ENCODE peak calls at places on chromosomes 4 and X, in seven cellular contexts. T, P, V, U, X, M and I are unnamed samples.

GRCh38 chr4:7153711-7154110 is 38.6 kb upstream of the SORCS2 start:
- DNase-seq in T (no peak), V (no peak), X (no peak), U (no peak), M (no peak), P (peak; percentile 11), I (no peak)

GRCh38 chr4:5212255-5213032 is 161.2 kb downstream of the STK32B start:
- DNase-seq in X (no peak), P (no peak), U (no peak), V (no peak), T (no peak), M (no peak), I (no peak)

GRCh38 chrX:336227-336626 is 17.6 kb upstream of the GTPBP6 start:
- DNase-seq in M (no peak), X (no peak), T (no peak), U (no peak), V (no peak), P (no peak), I (no peak)

GRCh38 chr4:123232439-123232838 is 164.2 kb upstream of the SPRY1 start:
- DNase-seq in X (no peak), T (no peak), U (peak; percentile 6), P (no peak), V (no peak), M (no peak), I (no peak)

GRCh38 chr4:105343523-105343931 is 130.3 kb downstream of the PPA2 start:
- DNase-seq in V (no peak), M (peak; percentile 39), P (no peak), U (no peak), T (no peak), X (no peak), I (no peak)

GRCh38 chr4:8689741-8690140 is 97.2 kb downstream of the CPZ start:
- DNase-seq in U (no peak), V (no peak), T (no peak), X (no peak), M (no peak), P (peak; percentile 7), I (no peak)

GRCh38 chr4:183426507-183426906 is 17.9 kb upstream of the CDKN2AIP start:
- DNase-seq in X (peak; percentile 25), V (no peak), U (no peak), T (no peak), P (no peak), M (no peak), I (no peak)

GRCh38 chrX:84187501-84188319 is at the start of gene RPS6KA6:
- DNase-seq in V (no peak), P (peak; percentile 31), M (peak; percentile 64), X (peak; percentile 36), U (peak; percentile 10), T (peak; percentile 22), I (peak; percentile 22)

GRCh38 chr4:2102045-2102883 is 43.1 kb downstream of the NAT8L start:
- DNase-seq in P (no peak), T (no peak), M (no peak), U (no peak), X (no peak), V (no peak), I (no peak)

GRCh38 chrX:23383411-23383810 is 48.8 kb downstream of the PTCHD1 start:
- DNase-seq in P (no peak), V (no peak), T (no peak), M (no peak), X (no peak), U (no peak), I (no peak)

GRCh38 chr4:41432889-41433288 is 105.1 kb upstream of the LIMCH1 start:
- DNase-seq in V (peak; percentile 74), X (no peak), U (no peak), T (no peak), P (no peak), M (no peak), I (no peak)

GRCh38 chrX:111013778-111014455 is 82.1 kb upstream of the PAK3 start:
- DNase-seq in V (no peak), U (no peak), P (no peak), T (no peak), M (no peak), X (no peak), I (no peak)

GRCh38 chr4:40978548-40978947 is 228.8 kb downstream of the NSUN7 start:
- DNase-seq in V (no peak), M (no peak), P (no peak), T (no peak), X (no peak), U (no peak), I (no peak)

GRCh38 chr4:87093443-87094123 is 126.8 kb downstream of the KLHL8 start:
- DNase-seq in T (peak; percentile 62), P (no peak), M (peak; percentile 67), V (no peak), X (peak; percentile 47), U (peak; percentile 21), I (peak; percentile 25)

GRCh38 chrX:24014388-24015018 is 12.5 kb downstream of the KLHL15 start:
- DNase-seq in X (peak; percentile 57), U (no peak), M (no peak), P (no peak), V (no peak), T (no peak), I (no peak)

GRCh38 chrX:154596290-154596929 is 11.5 kb downstream of the CTAG1A start:
- DNase-seq in X (no peak), T (peak; percentile 20), M (no peak), P (no peak), V (peak; percentile 62), U (no peak), I (peak; percentile 29)

GRCh38 chrX:45697591-45697990 is 496.9 kb upstream of the DIPK2B start:
- DNase-seq in V (peak; percentile 45), X (no peak), P (no peak), T (no peak), M (no peak), U (peak; percentile 65), I (no peak)

GRCh38 chr4:98663226-98664006 is 5.0 kb upstream of the TSPAN5 start:
- DNase-seq in P (peak; percentile 32), T (no peak), V (no peak), X (peak; percentile 78), M (no peak), U (no peak), I (no peak)

GRCh38 chrX:136295380-136295779 is 5.4 kb upstream of the ADGRG4 start:
- DNase-seq in M (no peak), V (no peak), T (no peak), P (no peak), U (no peak), X (no peak), I (no peak)

GRCh38 chr4:53541577-53542206 is 49.6 kb downstream of the LNX1 start:
- DNase-seq in T (no peak), M (peak; percentile 47), V (peak; percentile 74), U (peak; percentile 37), X (no peak), P (no peak), I (no peak)

GRCh38 chr4:106681381-106681921 is 312.9 kb upstream of the GIMD1 start:
- DNase-seq in U (no peak), X (no peak), T (no peak), V (no peak), M (no peak), P (no peak), I (no peak)